ENCODE peak calls at places on chromosomes 16 and 17, in four cellular contexts. H is C1 segment of cervical spinal cord; T is stimulated activated CD8-positive, alpha-beta memory T cell treated with anti-CD3 and anti-CD28 coated beads, Interleukin-12 subunit alpha, Interleukin-12 subunit beta, amount 100 ng/mL, for 1 hour; O is CD4-positive, CD25-positive, alpha-beta regulatory T cell. A is an unnamed sample.

GRCh38 chr16:69143116-69143515 is 10.7 kb downstream of the UTP4 start:
- DNase-seq in O (no peak), T (no peak), H (no peak), A (no peak)

GRCh38 chr16:31874354-31875111 is 926 bp downstream of the ZNF267 start:
- DNase-seq in H (no peak), O (no peak), T (no peak), A (no peak)

GRCh38 chr16:69089091-69089912 is 16.2 kb upstream of the HAS3 start:
- DNase-seq in T (peak), H (no peak), O (no peak), A (no peak)

GRCh38 chr17:78408476-78409020 is 30.1 kb downstream of the PGS1 start:
- DNase-seq in H (no peak), T (no peak), O (no peak), A (no peak)

GRCh38 chr16:728131-728889 is 1.4 kb downstream of the HAGHL start:
- DNase-seq in T (no peak), O (peak), H (peak), A (peak)

GRCh38 chr16:67015317-67015731 is 13.6 kb upstream of the CBFB start:
- DNase-seq in T (no peak), H (no peak), O (no peak), A (no peak)

GRCh38 chr17:60610481-60610880 is 10.5 kb downstream of the PPM1D start:
- DNase-seq in T (no peak), O (no peak), H (no peak), A (no peak)

GRCh38 chr17:78040561-78041400 is 82.3 kb downstream of the TNRC6C start:
- DNase-seq in O (peak), T (no peak), H (peak), A (peak)

GRCh38 chr17:60559995-60560859 is 34.2 kb upstream of the APPBP2 start:
- DNase-seq in O (no peak), T (no peak), H (no peak), A (no peak)

GRCh38 chr16:29943846-29944669 is 17.8 kb upstream of the TMEM219 start:
- DNase-seq in O (no peak), T (no peak), H (no peak), A (no peak)

GRCh38 chr16:84459941-84460405 is 44.5 kb downstream of the MEAK7 start:
- DNase-seq in T (no peak), H (no peak), O (no peak), A (no peak)

GRCh38 chr17:75418523-75419050 is 13.1 kb upstream of the GRB2 start:
- DNase-seq in H (no peak), T (no peak), O (no peak), A (no peak)

GRCh38 chr17:9371019-9371418 is 204.6 kb downstream of the STX8 start:
- DNase-seq in T (no peak), H (no peak), O (no peak), A (no peak)

GRCh38 chr16:47927330-47927729 is 228.5 kb downstream of the ABCC12 start:
- DNase-seq in T (no peak), O (no peak), H (no peak), A (no peak)

GRCh38 chr17:82204831-82205719 is 7.6 kb downstream of the CCDC57 start:
- DNase-seq in H (no peak), T (no peak), O (no peak), A (no peak)

GRCh38 chr17:56978441-56979090 is 635 bp downstream of the SCPEP1 start:
- DNase-seq in T (no peak), H (no peak), O (no peak), A (no peak)

GRCh38 chr17:46002311-46002972 is 3.4 kb downstream of the STH start:
- DNase-seq in T (peak), O (peak), H (peak), A (no peak)

GRCh38 chr17:49703557-49704277 is 4.0 kb downstream of the SLC35B1 start:
- DNase-seq in O (no peak), T (no peak), H (no peak), A (no peak)

GRCh38 chr17:39894681-39895376 is 23.6 kb downstream of the GSDMB start:
- DNase-seq in O (no peak), H (no peak), T (no peak), A (no peak)

GRCh38 chr17:6453279-6454024 is 9.2 kb downstream of the PIMREG start:
- DNase-seq in O (no peak), H (no peak), T (no peak), A (no peak)

GRCh38 chr17:80892019-80892855 is 99.4 kb upstream of the CHMP6 start:
- DNase-seq in T (peak), O (peak), H (no peak), A (peak)

GRCh38 chr16:31323959-31324629 is 30.9 kb upstream of the ITGAX start:
- DNase-seq in O (no peak), H (no peak), T (no peak), A (no peak)

GRCh38 chr16:2520784-2521577 is 810 bp downstream of the AMDHD2 start:
- DNase-seq in O (peak), T (peak), H (no peak), A (no peak)

GRCh38 chr17:32871736-32872135 is 5.2 kb downstream of the MYO1D start:
- DNase-seq in O (no peak), T (no peak), H (peak), A (no peak)

GRCh38 chr16:55039042-55039441 is 108.4 kb downstream of the IRX5 start:
- DNase-seq in O (no peak), H (no peak), T (no peak), A (no peak)

GRCh38 chr16:73228649-73229048 is 180.7 kb upstream of the ZFHX3 start:
- DNase-seq in T (no peak), O (no peak), H (no peak), A (no peak)

GRCh38 chr16:49731911-49732310 is 124.0 kb downstream of the ZNF423 start:
- DNase-seq in O (no peak), T (no peak), H (no peak), A (no peak)

GRCh38 chr17:3667366-3668278 is 756 bp downstream of the TAX1BP3 start:
- DNase-seq in O (peak), H (no peak), T (no peak), A (peak)

GRCh38 chr17:13024033-13024432 is 6.2 kb upstream of the ELAC2 start:
- DNase-seq in O (no peak), H (no peak), T (no peak), A (no peak)

GRCh38 chr16:88057656-88058055 is 106.4 kb downstream of the BANP start:
- DNase-seq in O (no peak), T (no peak), H (no peak), A (no peak)

GRCh38 chr16:30889721-30890120 is 4.2 kb downstream of the BCL7C start:
- DNase-seq in O (no peak), T (no peak), H (no peak), A (no peak)

GRCh38 chr17:19766421-19767270 is 18.5 kb upstream of the ALDH3A1 start:
- DNase-seq in T (peak), O (peak), H (peak), A (peak)

GRCh38 chr17:74746922-74747321 is 1.5 kb upstream of the NHERF1 start:
- DNase-seq in T (no peak), H (no peak), O (no peak), A (no peak)

GRCh38 chr16:82034981-82035612 is at the start of gene HSD17B2:
- DNase-seq in T (no peak), O (no peak), H (no peak), A (no peak)

GRCh38 chr17:74325376-74325742 is 667 bp upstream of the KIF19 start:
- DNase-seq in O (no peak), T (no peak), H (no peak), A (no peak)

GRCh38 chr17:2683912-2684311 is 27.7 kb downstream of the CLUH start:
- DNase-seq in O (no peak), T (no peak), H (no peak), A (no peak)

GRCh38 chr17:5706835-5707234 is 122.5 kb upstream of the NLRP1 start:
- DNase-seq in H (peak), T (peak), O (peak), A (peak)